ENCODE peak calls at places on chromosome 16, in six cellular contexts. O is GM10248; S is KBM-7; L is putamen; U is frontal cortex; K is stimulated activated CD4-positive, alpha-beta T cell treated with anti-CD3 and anti-CD28 coated beads, TNF-alpha, amount 100 ng/mL, for 24 hours. D is an unnamed sample.

GRCh38 chr16:12157510-12158093 is 181.1 kb downstream of the SNX29 start:
- DNase-seq in K (no peak), O (no peak), S (no peak), L (no peak), U (no peak), D (no peak)

GRCh38 chr16:72967941-72968340 is 80.0 kb downstream of the ZFHX3 start:
- DNase-seq in L (no peak), S (no peak), O (no peak), U (no peak), K (no peak), D (no peak)

GRCh38 chr16:89325861-89326471 is 108.5 kb downstream of the ZNF778 start:
- DNase-seq in S (peak; percentile 80), K (no peak), O (peak; percentile 69), L (peak; percentile 53), U (peak; percentile 78), D (peak; percentile 59)

GRCh38 chr16:86864586-86864985 is 286.2 kb downstream of the FOXL1 start:
- DNase-seq in S (no peak), K (no peak), L (no peak), U (no peak), O (no peak), D (no peak)

GRCh38 chr16:8088820-8089338 is 501.4 kb downstream of the TMEM114 start:
- DNase-seq in U (no peak), O (no peak), L (no peak), S (no peak), K (no peak), D (no peak)

GRCh38 chr16:48054881-48055601 is 100.8 kb downstream of the ABCC12 start:
- DNase-seq in S (peak; percentile 49), L (peak; percentile 74), U (peak; percentile 51), O (peak; percentile 69), K (no peak), D (peak; percentile 66)

GRCh38 chr16:19718624-19718965 is 524 bp downstream of the IQCK start:
- DNase-seq in K (no peak), S (no peak), U (no peak), L (no peak), O (no peak), D (no peak)

GRCh38 chr16:58499092-58499511 is 841 bp upstream of the NDRG4 start:
- DNase-seq in O (no peak), L (no peak), U (no peak), K (no peak), S (no peak), D (no peak)

GRCh38 chr16:65249768-65250167 is 127.9 kb upstream of the CDH11 start:
- DNase-seq in K (no peak), O (no peak), S (no peak), U (peak; percentile 4), L (peak; percentile 0), D (no peak)

GRCh38 chr16:11050954-11051353 is 106.6 kb downstream of the CLEC16A start:
- DNase-seq in L (no peak), O (no peak), K (no peak), U (no peak), S (peak; percentile 40), D (no peak)

GRCh38 chr16:2046889-2047329 is 725 bp downstream of the NTHL1 start:
- DNase-seq in L (no peak), U (no peak), O (no peak), K (no peak), S (no peak), D (no peak)

GRCh38 chr16:21603920-21604319 is 4.5 kb downstream of the METTL9 start:
- DNase-seq in U (no peak), O (no peak), S (no peak), L (no peak), K (no peak), D (no peak)

GRCh38 chr16:89827383-89828198 is 684 bp upstream of the SPIRE2 start:
- DNase-seq in K (no peak), L (no peak), S (peak; percentile 46), U (no peak), O (no peak), D (peak; percentile 19)

GRCh38 chr16:26118575-26118974 is 426.8 kb downstream of the HS3ST4 start:
- DNase-seq in U (no peak), O (no peak), S (no peak), K (no peak), L (no peak), D (no peak)

GRCh38 chr16:2238396-2239230 is 2.4 kb downstream of the DNASE1L2 start:
- DNase-seq in U (peak; percentile 23), K (no peak), L (no peak), S (no peak), O (no peak), D (no peak)

GRCh38 chr16:89691986-89692569 is 5.6 kb downstream of the CDK10 start:
- DNase-seq in L (no peak), O (no peak), U (no peak), K (no peak), S (no peak), D (no peak)

GRCh38 chr16:89295071-89295900 is 77.8 kb downstream of the ZNF778 start:
- DNase-seq in K (no peak), L (no peak), U (no peak), O (no peak), S (no peak), D (no peak)

GRCh38 chr16:82935781-82936180 is 309.0 kb downstream of the CDH13 start:
- DNase-seq in U (no peak), K (no peak), O (no peak), L (no peak), S (peak; percentile 18), D (no peak)

GRCh38 chr16:85046957-85047866 is 19.6 kb downstream of the KIAA0513 start:
- DNase-seq in U (no peak), S (no peak), K (no peak), L (no peak), O (no peak), D (no peak)

GRCh38 chr16:89493776-89494175 is 3.4 kb upstream of the ANKRD11 start:
- DNase-seq in U (no peak), O (no peak), S (no peak), K (no peak), L (no peak), D (no peak)

GRCh38 chr16:88434746-88435145 is 18.3 kb upstream of the ZFPM1 start:
- DNase-seq in S (no peak), L (no peak), O (no peak), U (no peak), K (no peak), D (no peak)

GRCh38 chr16:24309222-24309905 is 53.2 kb downstream of the CACNG3 start:
- DNase-seq in S (no peak), K (peak; percentile 7), O (no peak), L (no peak), U (no peak), D (peak; percentile 50)

GRCh38 chr16:75110637-75111513 is 5.7 kb downstream of the LDHD start:
- DNase-seq in K (peak; percentile 61), U (peak; percentile 84), L (peak; percentile 92), S (peak; percentile 89), O (peak; percentile 92), D (peak; percentile 91)

GRCh38 chr16:68236804-68237242 is 896 bp upstream of the ESRP2 start:
- DNase-seq in L (no peak), S (no peak), O (peak; percentile 45), K (no peak), U (no peak), D (no peak)

GRCh38 chr16:87822571-87822970 is 46.7 kb downstream of the SLC7A5 start:
- DNase-seq in K (no peak), L (no peak), S (no peak), O (no peak), U (no peak), D (no peak)

GRCh38 chr16:56657555-56658430 is at the start of gene MT1F:
- DNase-seq in L (no peak), O (peak; percentile 37), K (peak; percentile 50), U (peak; percentile 58), S (peak; percentile 86), D (peak; percentile 43)